ENCODE peak calls at places on chromosomes 16 and 17, in six cellular contexts. U is PC-3, F is HCT116, V is MM.1S, O is OCI-LY7, T is hepatocyte. M is an unnamed sample.

GRCh38 chr16:84847554-84848415 is 28.0 kb downstream of the CRISPLD2 start:
- DNase-seq in U (no peak), F (no peak), V (no peak), O (no peak), T (no peak), M (peak; percentile 82)

GRCh38 chr17:74361613-74362391 is at the start of gene BTBD17:
- DNase-seq in U (peak; percentile 68), F (no peak), V (no peak), O (no peak), T (peak; percentile 71), M (peak; percentile 97)

GRCh38 chr17:55451203-55451641 is 29.6 kb upstream of the MMD start:
- DNase-seq in U (peak; percentile 34), F (no peak), V (no peak), O (no peak), T (peak; percentile 30), M (no peak)

GRCh38 chr16:15613676-15614075 is 29.3 kb downstream of the MARF1 start:
- DNase-seq in U (peak; percentile 73), F (peak; percentile 61), V (no peak), O (no peak), T (no peak), M (no peak)

GRCh38 chr17:67891481-67892119 is 66.3 kb downstream of the BPTF start:
- DNase-seq in U (peak; percentile 73), F (peak; percentile 6), V (no peak), O (no peak), T (peak; percentile 53), M (peak; percentile 4)

GRCh38 chr16:10598157-10598556 is 17.8 kb upstream of the EMP2 start:
- DNase-seq in U (peak; percentile 20), F (no peak), V (no peak), O (no peak), T (no peak), M (no peak)

GRCh38 chr17:44911133-44912001 is 3.9 kb downstream of the GFAP start:
- DNase-seq in U (peak; percentile 48), F (peak; percentile 35), V (peak; percentile 32), O (peak; percentile 56), T (peak; percentile 76), M (peak; percentile 84)

GRCh38 chr17:83194761-83195329 is 115.4 kb downstream of the METRNL start:
- DNase-seq in U (no peak), F (no peak), V (no peak), O (no peak), T (no peak), M (no peak)

GRCh38 chr17:77571562-77571981 is 386.9 kb upstream of the TNRC6C start:
- DNase-seq in U (no peak), F (no peak), V (no peak), O (no peak), T (no peak), M (no peak)

GRCh38 chr17:14092808-14093207 is 23.5 kb downstream of the COX10 start:
- DNase-seq in U (no peak), F (no peak), V (no peak), O (no peak), T (no peak), M (no peak)

GRCh38 chr17:61314368-61315078 is 85.1 kb upstream of the TBX2 start:
- DNase-seq in U (no peak), F (no peak), V (no peak), O (no peak), T (peak; percentile 35), M (no peak)

GRCh38 chr17:42289863-42290165 is 1.5 kb downstream of the STAT5A start:
- DNase-seq in U (no peak), F (no peak), V (no peak), O (no peak), T (no peak), M (no peak)

GRCh38 chr16:24253192-24253591 is 2.9 kb upstream of the CACNG3 start:
- DNase-seq in U (peak; percentile 51), F (peak; percentile 34), V (peak; percentile 39), O (peak; percentile 78), T (peak; percentile 67), M (peak; percentile 83)

GRCh38 chr17:19012171-19013080 is 7.9 kb upstream of the FAM83G start:
- DNase-seq in U (no peak), F (no peak), V (no peak), O (no peak), T (no peak), M (no peak)

GRCh38 chr16:86665319-86665675 is 86.9 kb downstream of the FOXL1 start:
- DNase-seq in U (peak; percentile 76), F (no peak), V (no peak), O (no peak), T (no peak), M (no peak)

GRCh38 chr17:13222931-13223330 is 205.1 kb upstream of the ELAC2 start:
- DNase-seq in U (no peak), F (no peak), V (no peak), O (no peak), T (no peak), M (no peak)

GRCh38 chr17:32870027-32870670 is 6.8 kb downstream of the MYO1D start:
- DNase-seq in U (no peak), F (no peak), V (no peak), O (no peak), T (no peak), M (no peak)

GRCh38 chr16:23030001-23030400 is 119.3 kb downstream of the USP31 start:
- DNase-seq in U (no peak), F (no peak), V (no peak), O (no peak), T (no peak), M (no peak)

GRCh38 chr16:84141143-84141670 is 3.8 kb downstream of the HSDL1 start:
- DNase-seq in U (no peak), F (peak; percentile 34), V (no peak), O (peak; percentile 69), T (no peak), M (no peak)

GRCh38 chr17:35536664-35537160 is 766 bp downstream of the SLFN12L start:
- DNase-seq in U (no peak), F (no peak), V (no peak), O (no peak), T (no peak), M (no peak)

GRCh38 chr17:7984904-7985303 is 17.5 kb upstream of the GUCY2D start:
- DNase-seq in U (no peak), F (no peak), V (no peak), O (no peak), T (no peak), M (no peak)

GRCh38 chr17:63399856-63400255 is 46.2 kb downstream of the CYB561 start:
- DNase-seq in U (no peak), F (no peak), V (no peak), O (no peak), T (peak; percentile 25), M (peak; percentile 56)

GRCh38 chr16:54245788-54246453 is 40.7 kb downstream of the IRX3 start:
- DNase-seq in U (no peak), F (no peak), V (no peak), O (no peak), T (no peak), M (no peak)

GRCh38 chr17:21419299-21420239 is 43.4 kb downstream of the KCNJ12 start:
- DNase-seq in U (no peak), F (no peak), V (no peak), O (peak; percentile 53), T (no peak), M (no peak)

DNA sequence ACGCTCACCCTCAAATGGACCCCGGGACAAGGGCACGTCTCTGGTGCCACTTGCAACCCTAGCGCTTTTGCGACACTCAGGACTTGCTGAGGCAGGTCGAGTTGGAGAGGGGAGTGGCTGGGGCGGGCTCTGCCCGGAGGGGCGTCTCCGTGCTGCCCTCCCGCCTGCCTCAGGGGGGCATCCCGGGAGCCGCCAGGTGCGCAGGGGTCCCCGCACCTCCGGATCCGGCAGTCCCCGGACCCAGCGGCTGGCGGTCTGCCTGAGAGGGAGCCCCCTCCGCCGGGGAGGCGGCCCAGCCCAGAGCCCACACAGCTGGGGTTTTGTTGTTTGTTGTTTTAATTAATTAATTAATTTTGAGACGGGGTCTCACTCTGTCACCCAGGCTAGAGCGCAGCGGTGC is at the start of gene SLC52A1:
- DNase-seq in U (no peak), F (no peak), V (no peak), O (no peak), T (no peak), M (peak; percentile 21)
- H3K36me3 ChIP-seq in U (no peaks in the 10 kb centered on the region), F (no peaks in the 10 kb centered on the region), V (no peaks in the 10 kb centered on the region), O (no peaks in the 10 kb centered on the region), T (no peaks in the 10 kb centered on the region), M (no peaks in the 10 kb centered on the region)

GRCh38 chr16:13896543-13897182 is 23.3 kb upstream of the ERCC4 start:
- DNase-seq in U (peak; percentile 41), F (peak; percentile 36), V (no peak), O (peak; percentile 24), T (no peak), M (no peak)
- TF ChIP-seq EZH2phosphoT487 in U (no peak), F (no peak), V (no peak), O (no peak), T (no peak), M (no peak)

GRCh38 chr17:75707096-75707720 is 14.1 kb upstream of the ITGB4 start:
- DNase-seq in U (peak; percentile 94), F (peak; percentile 94), V (no peak), O (no peak), T (no peak), M (no peak)

GRCh38 chr17:75703191-75703590 is 18.1 kb upstream of the ITGB4 start:
- DNase-seq in U (no peak), F (no peak), V (no peak), O (no peak), T (no peak), M (no peak)

GRCh38 chr17:75703591-75703990 is 17.7 kb upstream of the ITGB4 start:
- DNase-seq in U (peak; percentile 63), F (no peak), V (no peak), O (no peak), T (no peak), M (no peak)

GRCh38 chr17:75704963-75705875 is 16.0 kb upstream of the ITGB4 start:
- DNase-seq in U (no peak), F (no peak), V (no peak), O (no peak), T (no peak), M (no peak)

DNA sequence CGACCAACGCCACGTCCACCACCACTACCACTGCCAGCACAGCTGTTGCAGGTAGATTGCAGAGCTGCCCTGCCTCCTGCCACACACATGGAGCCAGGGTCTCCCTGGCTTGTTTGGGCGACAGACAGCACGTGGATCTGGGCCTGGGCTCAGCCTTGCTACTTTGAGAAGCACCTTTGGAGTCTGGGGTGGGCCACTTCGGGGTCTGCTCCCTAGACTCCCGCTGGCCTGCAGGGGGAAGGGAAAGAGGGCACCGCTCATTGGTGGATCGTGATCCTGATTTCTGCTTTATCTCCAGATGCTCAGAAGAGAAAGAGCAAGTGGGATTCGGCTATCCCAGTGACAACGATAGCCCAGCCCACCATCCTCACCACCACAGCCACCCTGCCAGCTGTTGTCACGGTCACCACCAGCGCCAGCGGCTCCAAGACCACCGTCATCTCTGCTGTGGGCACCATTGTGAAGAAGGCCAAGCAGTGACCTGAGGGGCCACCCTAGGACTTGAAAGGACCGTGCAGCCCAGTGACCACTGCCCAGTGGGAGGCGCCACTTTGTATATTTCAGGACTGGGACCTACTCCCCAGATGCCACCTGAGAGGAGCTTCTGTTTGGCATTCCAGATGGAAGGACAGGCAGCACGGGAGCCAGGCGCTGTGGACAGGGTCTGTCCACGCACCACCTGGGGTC is 15.1 kb upstream of the ITGB4 start:
- DNase-seq in U (no peak), F (no peak), V (no peak), O (no peak), T (no peak), M (no peak)
- H3K36me3 ChIP-seq in U (peaks cover 63% of the 10 kb centered on the region), F (peaks cover 63% of the 10 kb centered on the region), V (peaks cover 5% of the 10 kb centered on the region), O (peaks cover 77% of the 10 kb centered on the region), T (peaks cover 6% of the 10 kb centered on the region), M (no peaks in the 10 kb centered on the region)

DNA sequence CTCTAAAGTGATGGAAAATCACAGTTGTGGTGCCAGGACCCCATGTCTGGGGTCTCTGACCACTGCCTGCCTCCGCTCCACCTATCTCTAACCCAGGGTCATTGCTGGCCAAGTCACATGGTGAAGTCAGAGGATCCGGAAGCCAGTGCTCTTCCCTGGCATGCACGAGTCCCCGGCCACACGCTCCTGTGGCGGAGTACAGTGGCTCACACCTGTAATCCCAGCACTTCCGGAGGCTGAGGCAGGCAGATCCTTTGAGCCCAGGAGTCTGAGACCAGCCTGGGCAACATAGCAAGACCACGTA is 21.5 kb upstream of the RBFOX3 start:
- DNase-seq in U (no peak), F (no peak), V (no peak), O (no peak), T (no peak), M (no peak)
- TF ChIP-seq EZH2phosphoT487 in U (no peak), F (no peak), V (no peak), O (no peak), T (no peak), M (no peak)

M was measured in neural progenitor cell.